ENCODE peak calls at places on chromosomes 5 and 9, in four cellular contexts. C is H9, P is mesenchymal stem cell, L is neuronal stem cell. Z is an unnamed sample.

GRCh38 chr5:132055441-132055807 is 5.0 kb upstream of the IL3 start:
- DNase-seq in L (no peak), P (no peak), C (no peak), Z (no peak)

GRCh38 chr9:133572821-133573361 is 36.3 kb downstream of the FAM163B start:
- DNase-seq in L (no peak), C (no peak), P (no peak), Z (no peak)

GRCh38 chr5:31898246-31898645 is 259.3 kb downstream of the PDZD2 start:
- DNase-seq in L (no peak), P (no peak), C (no peak), Z (no peak)

GRCh38 chr5:141343242-141343952 is at the start of gene PCDHGA3:
- DNase-seq in C (no peak), L (no peak), P (no peak), Z (no peak)

GRCh38 chr9:121709798-121710197 is 58.4 kb downstream of the DAB2IP start:
- DNase-seq in L (no peak), P (no peak), C (no peak), Z (no peak)

GRCh38 chr5:14308384-14309154 is 165.4 kb downstream of the TRIO start:
- DNase-seq in C (no peak), P (no peak), L (no peak), Z (no peak)

GRCh38 chr9:71519098-71519497 is 249.2 kb downstream of the CEMIP2 start:
- DNase-seq in C (no peak), P (no peak), L (no peak), Z (no peak)

GRCh38 chr5:66708368-66708767 is 112.2 kb downstream of the MAST4 start:
- DNase-seq in C (no peak), P (no peak), L (no peak), Z (no peak)

GRCh38 chr5:175385691-175386360 is 58.2 kb downstream of the DRD1 start:
- DNase-seq in C (no peak), L (no peak), P (no peak), Z (no peak)

GRCh38 chr9:130144703-130145102 is 27.5 kb upstream of the NCS1 start:
- DNase-seq in L (no peak), P (no peak), C (no peak), Z (no peak)

GRCh38 chr9:35001803-35002502 is 12.4 kb downstream of the DNAJB5 start:
- DNase-seq in P (no peak), C (no peak), L (no peak), Z (no peak)

GRCh38 chr9:126842977-126843799 is 17.3 kb upstream of the ZBTB34 start:
- DNase-seq in L (no peak), P (no peak), C (no peak), Z (no peak)

GRCh38 chr5:14258840-14259239 is 115.7 kb downstream of the TRIO start:
- DNase-seq in P (peak), C (peak), L (peak), Z (no peak)

GRCh38 chr9:91174772-91175171 is 186.9 kb downstream of the AUH start:
- DNase-seq in C (no peak), P (no peak), L (no peak), Z (no peak)

GRCh38 chr9:34123682-34124081 is 2.8 kb downstream of the DCAF12 start:
- DNase-seq in L (no peak), P (peak), C (no peak), Z (no peak)

GRCh38 chr9:101716629-101717028 is 21.8 kb downstream of the GRIN3A start:
- DNase-seq in C (no peak), P (no peak), L (no peak), Z (no peak)

GRCh38 chr5:78234804-78235203 is 59.7 kb downstream of the AP3B1 start:
- DNase-seq in P (no peak), L (no peak), C (no peak), Z (no peak)

GRCh38 chr5:175088963-175089362 is 355.0 kb downstream of the DRD1 start:
- DNase-seq in C (no peak), P (no peak), L (no peak), Z (no peak)

GRCh38 chr5:79692586-79692985 is 3.0 kb downstream of the CMYA5 start:
- DNase-seq in C (no peak), P (no peak), L (no peak), Z (no peak)

GRCh38 chr9:23621924-23622323 is 204.1 kb downstream of the ELAVL2 start:
- DNase-seq in C (no peak), P (no peak), L (no peak), Z (peak)

GRCh38 chr9:94068257-94068656 is 16.0 kb upstream of the PTPDC1 start:
- DNase-seq in P (no peak), C (no peak), L (no peak), Z (no peak)

GRCh38 chr9:135226369-135227050 is 139.0 kb downstream of the OLFM1 start:
- DNase-seq in C (no peak), P (no peak), L (no peak), Z (no peak)

GRCh38 chr9:13444696-13445095 is 165.2 kb upstream of the MPDZ start:
- DNase-seq in P (no peak), C (no peak), L (no peak), Z (no peak)

GRCh38 chr5:14560091-14560595 is 21.4 kb upstream of the OTULINL start:
- DNase-seq in L (no peak), C (no peak), P (no peak), Z (no peak)

GRCh38 chr9:37262410-37262809 is 142.0 kb downstream of the ZCCHC7 start:
- DNase-seq in L (no peak), C (no peak), P (peak), Z (no peak)

GRCh38 chr5:121668635-121669034 is 183.0 kb upstream of the FTMT start:
- DNase-seq in C (no peak), P (peak), L (no peak), Z (no peak)

GRCh38 chr9:97053717-97054116 is 14.8 kb upstream of the CTSV start:
- DNase-seq in P (no peak), L (no peak), C (no peak), Z (no peak)

GRCh38 chr5:179266291-179267070 is 78.8 kb downstream of the ADAMTS2 start:
- DNase-seq in P (no peak), C (no peak), L (no peak), Z (peak)
- H2BK12ac ChIP-seq in P (peak), C (no peak), L (no peak), Z (no peak)

GRCh38 chr5:51961154-51961562 is 577.9 kb downstream of the ISL1 start:
- DNase-seq in C (no peak), P (peak), L (no peak), Z (no peak)
- H2BK12ac ChIP-seq in C (no peak), P (no peak), L (no peak), Z (no peak)

DNA sequence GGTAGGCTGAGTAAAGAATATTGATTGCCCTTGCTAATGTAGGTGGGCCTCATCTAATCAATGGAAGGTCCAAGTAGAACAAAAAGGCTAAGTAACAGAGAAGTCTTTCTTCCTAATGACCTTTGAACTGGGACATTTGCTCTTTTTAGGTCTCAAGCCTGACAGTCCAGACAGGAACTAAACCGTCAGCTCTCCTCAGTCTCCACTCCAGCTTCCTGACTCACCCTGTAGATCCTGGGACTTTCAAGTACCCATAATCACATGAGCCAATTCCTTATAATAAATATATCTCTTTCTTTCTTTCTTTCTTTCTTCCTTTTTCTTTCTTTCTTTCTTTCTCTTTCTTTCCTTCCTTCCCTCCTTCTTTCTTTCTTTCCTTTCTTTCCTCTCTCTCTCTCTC is 479.5 kb upstream of the PAPPA start:
- DNase-seq in C (no peak), L (no peak), P (peak), Z (no peak)
- H2BK12ac ChIP-seq in C (no peak), L (no peak), P (no peak), Z (no peak)

GRCh38 chr5:150598821-150599273 is 41.6 kb upstream of the SYNPO start:
- DNase-seq in L (no peak), P (no peak), C (no peak), Z (no peak)
- H2BK12ac ChIP-seq in L (no peak), P (no peak), C (no peak), Z (no peak)

DNA sequence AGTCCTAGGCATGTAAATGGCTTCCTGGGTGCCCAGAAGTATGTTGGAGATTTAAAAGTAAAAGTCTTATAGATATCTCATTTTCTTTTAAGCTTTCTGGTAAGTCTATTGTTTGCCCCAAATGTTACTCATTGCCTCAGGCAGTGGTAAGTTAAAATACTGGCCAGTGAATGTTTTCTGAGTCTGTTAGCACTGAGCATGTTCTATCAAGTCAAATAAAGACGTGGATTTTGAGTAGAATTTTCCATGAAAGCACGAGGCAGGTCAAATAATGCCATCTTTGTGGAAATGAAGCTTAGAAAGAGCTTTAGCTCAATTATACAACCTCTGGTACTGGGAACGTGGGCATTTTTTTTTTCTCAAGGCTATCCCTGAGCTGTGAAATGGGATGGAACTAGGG is 651.3 kb upstream of the ACO1 start:
- DNase-seq in L (no peak), P (no peak), C (no peak), Z (no peak)
- H2BK12ac ChIP-seq in L (no peak), P (no peak), C (no peak), Z (no peak)

GRCh38 chr5:33855396-33855795 is 36.4 kb downstream of the ADAMTS12 start:
- DNase-seq in L (no peak), P (no peak), C (no peak), Z (no peak)
- H2BK12ac ChIP-seq in L (no peak), P (peak), C (no peak), Z (no peak)

GRCh38 chr9:92745881-92746280 is 18.8 kb downstream of the BICD2 start:
- DNase-seq in P (no peak), L (no peak), C (no peak), Z (no peak)
- H2BK12ac ChIP-seq in P (peak), L (no peak), C (no peak), Z (no peak)

Z was measured in H1.